ENCODE peak calls at places on chromosomes 2 and 18, in ten cellular contexts. One of them, this sample, is unnamed.

GRCh38 chr18:23689031-23689615 is at the start of gene LAMA3:
- DNase-seq in Peyer's patch: peak; percentile 84
- DNase-seq in HTR-8/SVneo: peak; percentile 38
- DNase-seq in RWPE1: peak; percentile 56
- DNase-seq in GM06990: peak; percentile 47
- DNase-seq in NCI-H226: peak; percentile 88
- DNase-seq in mucosa of gallbladder: peak; percentile 38
- DNase-seq in lower lobe of right lung: peak; percentile 82
- DNase-seq in kidney tubule cell: peak; percentile 77
- DNase-seq in stimulated activated naive B cell treated with anti-CD40 and anti-IgM and Interleukin-4, amounts not matched to agents 10 μg/mL and 1 μg/mL and 100 μg/mL, for 72 hours: no peak
- DNase-seq in this sample: no peak

GRCh38 chr2:231715988-231716616 is 7.8 kb downstream of the PTMA start:
- DNase-seq in Peyer's patch: no peak
- DNase-seq in HTR-8/SVneo: no peak
- DNase-seq in RWPE1: no peak
- DNase-seq in GM06990: peak; percentile 34
- DNase-seq in NCI-H226: peak; percentile 66
- DNase-seq in mucosa of gallbladder: no peak
- DNase-seq in lower lobe of right lung: no peak
- DNase-seq in kidney tubule cell: peak; percentile 38
- DNase-seq in stimulated activated naive B cell treated with anti-CD40 and anti-IgM and Interleukin-4, amounts not matched to agents 10 μg/mL and 1 μg/mL and 100 μg/mL, for 72 hours: peak; percentile 8
- DNase-seq in this sample: peak; percentile 14

GRCh38 chr2:200476836-200477235 is 33.0 kb downstream of the KCTD18 start:
- DNase-seq in Peyer's patch: no peak
- DNase-seq in HTR-8/SVneo: no peak
- DNase-seq in RWPE1: no peak
- DNase-seq in GM06990: no peak
- DNase-seq in NCI-H226: no peak
- DNase-seq in mucosa of gallbladder: no peak
- DNase-seq in lower lobe of right lung: no peak
- DNase-seq in kidney tubule cell: no peak
- DNase-seq in stimulated activated naive B cell treated with anti-CD40 and anti-IgM and Interleukin-4, amounts not matched to agents 10 μg/mL and 1 μg/mL and 100 μg/mL, for 72 hours: no peak
- DNase-seq in this sample: no peak

GRCh38 chr2:173990970-173991819 is 26.0 kb upstream of the SP3 start:
- DNase-seq in Peyer's patch: no peak
- DNase-seq in HTR-8/SVneo: no peak
- DNase-seq in RWPE1: no peak
- DNase-seq in GM06990: peak; percentile 56
- DNase-seq in NCI-H226: peak; percentile 60
- DNase-seq in mucosa of gallbladder: peak; percentile 70
- DNase-seq in lower lobe of right lung: no peak
- DNase-seq in kidney tubule cell: peak; percentile 42
- DNase-seq in stimulated activated naive B cell treated with anti-CD40 and anti-IgM and Interleukin-4, amounts not matched to agents 10 μg/mL and 1 μg/mL and 100 μg/mL, for 72 hours: peak; percentile 26
- DNase-seq in this sample: peak; percentile 85

GRCh38 chr18:73782405-73782804 is 365.2 kb downstream of the FBXO15 start:
- DNase-seq in Peyer's patch: no peak
- DNase-seq in HTR-8/SVneo: no peak
- DNase-seq in RWPE1: no peak
- DNase-seq in GM06990: no peak
- DNase-seq in NCI-H226: no peak
- DNase-seq in mucosa of gallbladder: no peak
- DNase-seq in lower lobe of right lung: no peak
- DNase-seq in kidney tubule cell: no peak
- DNase-seq in stimulated activated naive B cell treated with anti-CD40 and anti-IgM and Interleukin-4, amounts not matched to agents 10 μg/mL and 1 μg/mL and 100 μg/mL, for 72 hours: no peak
- DNase-seq in this sample: no peak

GRCh38 chr18:10386956-10387355 is 67.5 kb upstream of the APCDD1 start:
- DNase-seq in Peyer's patch: no peak
- DNase-seq in HTR-8/SVneo: no peak
- DNase-seq in RWPE1: no peak
- DNase-seq in GM06990: no peak
- DNase-seq in NCI-H226: peak; percentile 38
- DNase-seq in mucosa of gallbladder: no peak
- DNase-seq in lower lobe of right lung: no peak
- DNase-seq in kidney tubule cell: no peak
- DNase-seq in stimulated activated naive B cell treated with anti-CD40 and anti-IgM and Interleukin-4, amounts not matched to agents 10 μg/mL and 1 μg/mL and 100 μg/mL, for 72 hours: no peak
- DNase-seq in this sample: no peak

GRCh38 chr2:14304326-14304725 is 328.2 kb upstream of the LRATD1 start:
- DNase-seq in Peyer's patch: no peak
- DNase-seq in HTR-8/SVneo: no peak
- DNase-seq in RWPE1: no peak
- DNase-seq in GM06990: no peak
- DNase-seq in NCI-H226: no peak
- DNase-seq in mucosa of gallbladder: no peak
- DNase-seq in lower lobe of right lung: no peak
- DNase-seq in kidney tubule cell: no peak
- DNase-seq in stimulated activated naive B cell treated with anti-CD40 and anti-IgM and Interleukin-4, amounts not matched to agents 10 μg/mL and 1 μg/mL and 100 μg/mL, for 72 hours: no peak
- DNase-seq in this sample: no peak

GRCh38 chr2:129331638-129332037 is 647.8 kb upstream of the RAB6C start:
- DNase-seq in Peyer's patch: no peak
- DNase-seq in HTR-8/SVneo: no peak
- DNase-seq in RWPE1: no peak
- DNase-seq in GM06990: no peak
- DNase-seq in NCI-H226: no peak
- DNase-seq in mucosa of gallbladder: no peak
- DNase-seq in lower lobe of right lung: no peak
- DNase-seq in kidney tubule cell: no peak
- DNase-seq in stimulated activated naive B cell treated with anti-CD40 and anti-IgM and Interleukin-4, amounts not matched to agents 10 μg/mL and 1 μg/mL and 100 μg/mL, for 72 hours: no peak
- DNase-seq in this sample: no peak

GRCh38 chr2:45567974-45568789 is 42.9 kb downstream of the SRBD1 start:
- DNase-seq in Peyer's patch: no peak
- DNase-seq in HTR-8/SVneo: peak; percentile 20
- DNase-seq in RWPE1: no peak
- DNase-seq in GM06990: peak; percentile 68
- DNase-seq in NCI-H226: no peak
- DNase-seq in mucosa of gallbladder: no peak
- DNase-seq in lower lobe of right lung: no peak
- DNase-seq in kidney tubule cell: no peak
- DNase-seq in stimulated activated naive B cell treated with anti-CD40 and anti-IgM and Interleukin-4, amounts not matched to agents 10 μg/mL and 1 μg/mL and 100 μg/mL, for 72 hours: no peak
- DNase-seq in this sample: peak; percentile 77

GRCh38 chr2:8578335-8579244 is 103.3 kb upstream of the ID2 start:
- DNase-seq in Peyer's patch: no peak
- DNase-seq in HTR-8/SVneo: no peak
- DNase-seq in RWPE1: no peak
- DNase-seq in GM06990: no peak
- DNase-seq in NCI-H226: no peak
- DNase-seq in mucosa of gallbladder: no peak
- DNase-seq in lower lobe of right lung: no peak
- DNase-seq in kidney tubule cell: peak; percentile 72
- DNase-seq in stimulated activated naive B cell treated with anti-CD40 and anti-IgM and Interleukin-4, amounts not matched to agents 10 μg/mL and 1 μg/mL and 100 μg/mL, for 72 hours: no peak
- DNase-seq in this sample: no peak

GRCh38 chr2:65420712-65421431 is 11.5 kb downstream of the SPRED2 start:
- DNase-seq in Peyer's patch: no peak
- DNase-seq in HTR-8/SVneo: peak; percentile 57
- DNase-seq in RWPE1: peak; percentile 26
- DNase-seq in GM06990: peak; percentile 41
- DNase-seq in NCI-H226: peak; percentile 64
- DNase-seq in mucosa of gallbladder: no peak
- DNase-seq in lower lobe of right lung: peak; percentile 58
- DNase-seq in kidney tubule cell: peak; percentile 91
- DNase-seq in stimulated activated naive B cell treated with anti-CD40 and anti-IgM and Interleukin-4, amounts not matched to agents 10 μg/mL and 1 μg/mL and 100 μg/mL, for 72 hours: peak; percentile 41
- DNase-seq in this sample: peak; percentile 58

GRCh38 chr2:230537531-230537976 is 121.6 kb downstream of the SP100 start:
- DNase-seq in Peyer's patch: no peak
- DNase-seq in HTR-8/SVneo: no peak
- DNase-seq in RWPE1: no peak
- DNase-seq in GM06990: peak; percentile 60
- DNase-seq in NCI-H226: no peak
- DNase-seq in mucosa of gallbladder: no peak
- DNase-seq in lower lobe of right lung: no peak
- DNase-seq in kidney tubule cell: no peak
- DNase-seq in stimulated activated naive B cell treated with anti-CD40 and anti-IgM and Interleukin-4, amounts not matched to agents 10 μg/mL and 1 μg/mL and 100 μg/mL, for 72 hours: peak; percentile 54
- DNase-seq in this sample: peak; percentile 80